ENCODE peak calls at places on chromosome 18, in five cellular contexts. T is natural killer cell, Y is DND-41, J is Calu3, Q is endothelial cell. L is an unnamed sample.

GRCh38 chr18:58511306-58511705 is 117.6 kb downstream of the ALPK2 start:
- DNase-seq in Q (no peak), Y (no peak), J (no peak), T (no peak), L (no peak)

GRCh38 chr18:44130365-44130942 is 550.2 kb upstream of the SETBP1 start:
- DNase-seq in Q (peak), Y (peak), J (peak), T (no peak), L (no peak)

GRCh38 chr18:26034850-26035497 is 55.4 kb downstream of the SS18 start:
- DNase-seq in Q (no peak), J (no peak), T (no peak), Y (no peak), L (no peak)

GRCh38 chr18:61587865-61588264 is 254.6 kb downstream of the CDH20 start:
- DNase-seq in T (no peak), Y (no peak), J (no peak), Q (no peak), L (no peak)

GRCh38 chr18:31424383-31424988 is 23.1 kb upstream of the DSG3 start:
- DNase-seq in J (peak), Q (peak), Y (peak), T (no peak), L (no peak)

GRCh38 chr18:57466307-57466706 is 31.1 kb downstream of the ONECUT2 start:
- DNase-seq in Y (no peak), T (no peak), J (no peak), Q (no peak), L (no peak)

GRCh38 chr18:31042391-31043181 is at the start of gene DSC3:
- DNase-seq in J (peak), T (no peak), Y (no peak), Q (peak), L (no peak)

GRCh38 chr18:9097349-9097748 is 5.2 kb upstream of the NDUFV2 start:
- DNase-seq in J (no peak), Q (no peak), T (no peak), Y (no peak), L (no peak)

DNA sequence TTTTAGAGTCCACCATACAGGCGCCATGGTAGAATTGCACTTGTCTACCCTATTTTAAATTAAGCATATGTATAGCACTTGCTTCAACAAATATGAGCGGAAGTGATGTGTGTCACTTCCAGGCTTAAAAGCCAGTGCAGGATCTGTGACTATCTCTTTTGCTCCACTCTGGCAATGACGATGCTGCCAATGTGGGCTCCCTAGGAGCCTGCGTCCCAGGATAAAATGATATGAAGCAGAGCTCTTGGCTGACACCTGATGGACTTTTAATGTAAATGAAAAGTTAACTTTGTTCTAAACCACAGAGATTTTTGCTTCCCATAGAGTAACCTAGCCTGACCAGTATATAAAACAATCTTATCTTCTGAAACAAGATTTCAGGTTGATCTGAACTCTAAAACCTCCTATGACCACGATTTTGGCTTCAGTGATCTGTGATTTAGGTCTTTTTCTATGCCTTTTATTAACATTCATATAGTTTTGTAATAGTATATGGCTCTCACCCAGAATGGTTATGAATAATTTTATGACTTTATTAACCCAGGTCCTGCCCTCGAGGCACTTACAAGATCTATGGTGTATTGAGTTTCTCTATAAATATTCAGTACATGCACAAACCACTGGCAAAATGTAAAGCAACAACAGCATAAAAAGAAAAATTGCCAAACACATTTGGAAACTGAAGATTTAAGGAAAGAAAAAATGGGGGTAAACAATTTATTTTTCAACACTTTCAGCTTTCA is 422.5 kb upstream of the PIK3C3 start:
- DNase-seq in J (no peak), Y (no peak), T (no peak), Q (peak), L (no peak)
- TF ChIP-seq CTCF in J (peak), Y (no peak), T (no peak), Q (no peak), L (no peak)

GRCh38 chr18:69636529-69637301 is 236.0 kb downstream of the DOK6 start:
- DNase-seq in Q (peak), J (no peak), T (no peak), Y (no peak), L (no peak)
- TF ChIP-seq CTCF in Q (no peak), J (no peak), T (peak), Y (peak), L (no peak)

GRCh38 chr18:67845035-67845434 is 328.5 kb upstream of the DSEL start:
- DNase-seq in Q (no peak), Y (no peak), J (no peak), T (no peak), L (no peak)
- TF ChIP-seq CTCF in Q (no peak), Y (no peak), J (no peak), T (no peak), L (no peak)

GRCh38 chr18:13638684-13639083 is 87.7 kb downstream of the FAM210A start:
- DNase-seq in J (no peak), T (no peak), Y (no peak), Q (no peak), L (no peak)

GRCh38 chr18:13639196-13639595 is 87.2 kb downstream of the FAM210A start:
- DNase-seq in Y (no peak), J (no peak), T (no peak), Q (no peak), L (no peak)

GRCh38 chr18:13629841-13630747 is 96.3 kb downstream of the FAM210A start:
- DNase-seq in Q (peak), T (no peak), Y (peak), J (peak), L (peak)

GRCh38 chr18:13630869-13631268 is 95.5 kb downstream of the FAM210A start:
- DNase-seq in Y (no peak), Q (no peak), J (no peak), T (no peak), L (no peak)

DNA sequence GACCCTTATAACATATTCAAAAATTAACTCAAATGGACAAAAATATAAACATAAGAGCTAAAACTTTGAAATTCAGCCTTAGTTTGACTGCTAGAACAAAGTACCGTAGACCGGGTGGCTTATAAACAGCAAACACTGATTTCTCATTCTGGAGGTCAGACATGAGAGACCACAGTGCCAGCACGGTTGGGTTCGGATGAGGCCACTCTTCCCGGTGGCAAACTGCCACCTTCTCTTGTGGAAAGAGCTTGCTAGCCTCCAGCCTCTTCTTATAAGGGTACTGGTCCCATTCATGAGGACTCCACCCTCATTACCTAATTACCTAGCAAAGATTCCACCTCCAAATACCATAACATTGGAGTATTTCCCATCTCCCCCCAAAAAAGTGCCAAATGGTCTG is 91.3 kb downstream of the FAM210A start:
- DNase-seq in T (no peak), Y (no peak), Q (no peak), J (no peak), L (no peak)
- TF ChIP-seq CTCF in T (no peak), Y (no peak), Q (no peak), J (no peak), L (no peak)

GRCh38 chr18:76274470-76275289 is 220.4 kb downstream of the ZNF516 start:
- DNase-seq in Q (peak), T (no peak), J (peak), Y (no peak), L (no peak)
- TF ChIP-seq CTCF in Q (no peak), T (no peak), J (no peak), Y (peak), L (no peak)

GRCh38 chr18:21505231-21505630 is 95.3 kb downstream of the ESCO1 start:
- DNase-seq in J (no peak), T (no peak), Q (no peak), Y (no peak), L (no peak)

GRCh38 chr18:21508302-21508701 is 92.2 kb downstream of the ESCO1 start:
- DNase-seq in Q (no peak), Y (no peak), T (no peak), J (no peak), L (no peak)

GRCh38 chr18:21513292-21513691 is 87.2 kb downstream of the ESCO1 start:
- DNase-seq in T (no peak), J (no peak), Q (no peak), Y (no peak), L (no peak)

GRCh38 chr18:21513741-21514140 is 86.8 kb downstream of the ESCO1 start:
- DNase-seq in T (no peak), Q (no peak), J (no peak), Y (no peak), L (no peak)

DNA sequence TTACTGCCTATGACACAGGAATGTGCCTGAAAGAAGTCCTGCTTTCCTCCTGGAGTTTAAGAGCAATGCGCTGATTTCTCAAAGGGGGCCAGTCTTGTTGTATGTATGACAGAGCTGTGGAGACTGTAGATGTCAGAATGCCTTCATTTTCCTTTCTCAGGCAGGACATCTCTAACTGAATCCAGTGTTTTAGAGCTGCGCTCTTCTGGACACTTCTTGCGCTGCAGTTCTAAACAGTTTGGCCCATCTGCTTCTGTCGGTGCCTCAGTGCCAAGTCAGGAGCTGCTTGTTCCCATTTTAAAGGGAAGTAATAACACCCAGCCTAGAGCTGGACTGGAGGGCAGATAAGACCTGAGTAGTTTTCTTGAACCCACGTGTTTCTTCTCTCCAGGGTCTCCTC is 91.4 kb downstream of the ESCO1 start:
- DNase-seq in T (no peak), Y (no peak), J (no peak), Q (no peak), L (no peak)
- TF ChIP-seq CTCF in T (no peak), Y (peak), J (no peak), Q (no peak), L (no peak)

L was measured in CD14-positive monocyte.